ENCODE peak calls at places on chromosome 14, in four cellular contexts. One of them, this sample, is unnamed.

GRCh38 chr14:103848720-103849077 is 1.3 kb upstream of the PPP1R13B start:
- DNase-seq in cardiac fibroblast: no peak
- DNase-seq in heart left ventricle: peak
- DNase-seq in uterus: no peak
- DNase-seq in this sample: no peak

GRCh38 chr14:33457021-33457420 is 493.9 kb downstream of the EGLN3 start:
- DNase-seq in cardiac fibroblast: no peak
- DNase-seq in heart left ventricle: no peak
- DNase-seq in uterus: no peak
- DNase-seq in this sample: no peak

GRCh38 chr14:51236314-51236713 is 3.7 kb upstream of the TMX1 start:
- DNase-seq in cardiac fibroblast: peak
- DNase-seq in heart left ventricle: no peak
- DNase-seq in uterus: no peak
- DNase-seq in this sample: no peak

GRCh38 chr14:97603201-97603600 is 806.0 kb downstream of the VRK1 start:
- DNase-seq in cardiac fibroblast: no peak
- DNase-seq in heart left ventricle: no peak
- DNase-seq in uterus: no peak
- DNase-seq in this sample: no peak

GRCh38 chr14:24774167-24774915 is 140.4 kb upstream of the GZMB start:
- DNase-seq in cardiac fibroblast: no peak
- DNase-seq in heart left ventricle: no peak
- DNase-seq in uterus: no peak
- DNase-seq in this sample: no peak

GRCh38 chr14:90767899-90768298 is 48.3 kb downstream of the TTC7B start:
- DNase-seq in cardiac fibroblast: no peak
- DNase-seq in heart left ventricle: no peak
- DNase-seq in uterus: no peak
- DNase-seq in this sample: no peak

GRCh38 chr14:92952497-92953298 is 29.7 kb downstream of the CHGA start:
- DNase-seq in cardiac fibroblast: no peak
- DNase-seq in heart left ventricle: peak
- DNase-seq in uterus: no peak
- DNase-seq in this sample: no peak

GRCh38 chr14:101004954-101005353 is 101.4 kb upstream of the RTL1 start:
- DNase-seq in cardiac fibroblast: no peak
- DNase-seq in heart left ventricle: no peak
- DNase-seq in uterus: peak
- DNase-seq in this sample: no peak

GRCh38 chr14:31194095-31194494 is 13.5 kb downstream of the HECTD1 start:
- DNase-seq in cardiac fibroblast: peak
- DNase-seq in heart left ventricle: no peak
- DNase-seq in uterus: no peak
- DNase-seq in this sample: no peak

GRCh38 chr14:34465069-34465859 is 3.2 kb upstream of the SPTSSA start:
- DNase-seq in cardiac fibroblast: peak
- DNase-seq in heart left ventricle: no peak
- DNase-seq in uterus: no peak
- DNase-seq in this sample: no peak

GRCh38 chr14:79809849-79810612 is 401.3 kb downstream of the DIO2 start:
- DNase-seq in cardiac fibroblast: peak
- DNase-seq in heart left ventricle: no peak
- DNase-seq in uterus: no peak
- DNase-seq in this sample: no peak

GRCh38 chr14:96748371-96748770 is 48.8 kb upstream of the VRK1 start:
- DNase-seq in cardiac fibroblast: no peak
- DNase-seq in heart left ventricle: peak
- DNase-seq in uterus: no peak
- DNase-seq in this sample: no peak

GRCh38 chr14:92495041-92495440 is 18.5 kb upstream of the RIN3 start:
- DNase-seq in cardiac fibroblast: peak
- DNase-seq in heart left ventricle: peak
- DNase-seq in uterus: no peak
- DNase-seq in this sample: no peak

GRCh38 chr14:54845616-54846015 is 57.0 kb downstream of the GCH1 start:
- DNase-seq in cardiac fibroblast: no peak
- DNase-seq in heart left ventricle: no peak
- DNase-seq in uterus: no peak
- DNase-seq in this sample: no peak

GRCh38 chr14:73634333-73634833 is 10.4 kb upstream of the DNAL1 start:
- DNase-seq in cardiac fibroblast: peak
- DNase-seq in heart left ventricle: no peak
- DNase-seq in uterus: peak
- DNase-seq in this sample: peak
- TF ChIP-seq CTCF in cardiac fibroblast: peak
- TF ChIP-seq CTCF in heart left ventricle: peak
- TF ChIP-seq CTCF in uterus: peak
- TF ChIP-seq CTCF in this sample: no peak

DNA sequence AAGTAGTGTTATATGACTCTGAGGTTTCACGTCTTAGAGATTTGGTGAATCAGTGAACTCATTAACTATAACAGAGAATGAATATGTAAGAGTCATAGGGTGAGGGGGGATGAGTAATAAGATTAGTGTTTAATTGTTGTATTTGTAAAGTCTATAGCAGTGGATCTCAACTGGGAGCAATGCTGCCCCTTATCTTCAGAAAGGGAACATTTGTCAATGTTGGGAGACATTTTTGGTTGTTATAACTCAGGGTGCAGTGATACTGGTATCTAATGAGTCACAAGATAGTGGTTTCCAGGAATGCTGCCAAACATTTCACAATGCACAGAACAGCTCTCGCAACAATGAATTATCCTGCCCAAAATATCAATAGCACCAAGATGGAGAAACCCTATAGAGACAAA is 1193.7 kb downstream of the GALC start:
- DNase-seq in cardiac fibroblast: peak
- DNase-seq in heart left ventricle: no peak
- DNase-seq in uterus: no peak
- DNase-seq in this sample: no peak
- TF ChIP-seq CTCF in cardiac fibroblast: no peak
- TF ChIP-seq CTCF in heart left ventricle: no peak
- TF ChIP-seq CTCF in uterus: no peak
- TF ChIP-seq CTCF in this sample: no peak

GRCh38 chr14:72303930-72304329 is 371.7 kb downstream of the RGS6 start:
- DNase-seq in cardiac fibroblast: no peak
- DNase-seq in heart left ventricle: no peak
- DNase-seq in uterus: no peak
- DNase-seq in this sample: no peak
- TF ChIP-seq CTCF in cardiac fibroblast: no peak
- TF ChIP-seq CTCF in heart left ventricle: no peak
- TF ChIP-seq CTCF in uterus: no peak
- TF ChIP-seq CTCF in this sample: no peak

DNA sequence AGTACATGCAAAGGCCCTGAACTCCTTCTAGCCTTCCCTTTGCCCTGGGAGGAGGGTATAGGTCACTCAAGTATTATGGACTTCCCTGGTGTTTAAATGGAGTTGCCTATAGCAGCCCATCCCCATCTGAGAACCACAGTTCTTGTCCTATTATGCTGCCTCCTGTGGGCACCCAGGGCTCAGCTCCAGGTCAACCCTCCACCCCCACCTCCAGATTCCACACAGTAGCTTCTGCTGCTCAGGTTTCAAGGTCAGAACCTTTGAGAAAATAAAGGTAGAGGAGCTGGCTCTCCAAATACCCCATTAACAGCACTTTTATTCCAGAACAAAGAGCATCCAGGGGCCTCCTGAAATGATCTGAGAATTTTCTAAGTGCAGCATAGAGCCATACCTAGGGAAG is 57.4 kb downstream of the ACTN1 start:
- DNase-seq in cardiac fibroblast: no peak
- DNase-seq in heart left ventricle: no peak
- DNase-seq in uterus: no peak
- DNase-seq in this sample: no peak
- TF ChIP-seq CTCF in cardiac fibroblast: peak
- TF ChIP-seq CTCF in heart left ventricle: peak
- TF ChIP-seq CTCF in uterus: no peak
- TF ChIP-seq CTCF in this sample: no peak

DNA sequence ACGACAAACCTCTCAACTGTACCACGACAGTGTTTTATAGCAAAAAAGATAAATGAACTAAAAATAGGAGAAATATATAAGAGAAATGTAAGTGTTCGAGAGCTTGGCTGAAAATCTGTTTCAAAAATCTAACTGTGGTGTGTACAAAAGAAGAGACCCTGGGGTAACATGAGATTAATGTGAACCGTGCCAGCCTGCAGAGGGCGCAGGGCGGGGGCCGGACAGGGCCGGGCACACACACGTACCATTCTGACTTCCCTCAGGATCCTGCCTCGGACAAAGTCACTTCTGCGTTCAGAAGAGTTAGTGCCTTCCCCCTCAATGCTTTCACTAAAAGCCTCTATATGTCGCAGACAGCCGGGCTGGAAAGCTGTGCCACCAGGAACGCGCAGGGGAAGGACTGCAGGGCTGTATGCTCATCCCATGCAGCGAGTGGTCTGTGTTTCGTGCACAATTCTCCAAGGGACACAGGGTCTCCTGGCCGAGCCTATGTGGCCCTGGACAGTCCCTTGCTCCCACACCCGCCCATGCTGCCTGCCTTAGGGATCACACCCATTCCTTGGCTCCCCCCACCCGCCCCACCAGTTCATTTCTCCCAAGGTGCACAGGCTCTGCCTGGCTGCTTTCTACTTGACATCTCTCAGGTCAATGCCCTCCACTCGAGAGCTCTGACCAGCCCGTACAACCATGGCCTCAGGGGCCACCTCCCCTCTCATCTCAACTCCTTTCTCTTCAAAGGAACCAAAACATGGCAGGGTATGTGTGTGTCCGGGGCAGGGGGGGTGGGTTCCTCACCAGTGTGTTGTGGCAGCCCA is 8.5 kb downstream of the CDCA4 start:
- DNase-seq in cardiac fibroblast: no peak
- DNase-seq in heart left ventricle: no peak
- DNase-seq in uterus: no peak
- DNase-seq in this sample: no peak
- TF ChIP-seq CTCF in cardiac fibroblast: peak
- TF ChIP-seq CTCF in heart left ventricle: peak
- TF ChIP-seq CTCF in uterus: no peak
- TF ChIP-seq CTCF in this sample: no peak

GRCh38 chr14:28762290-28762948 is 4.2 kb upstream of the FOXG1 start:
- DNase-seq in cardiac fibroblast: no peak
- DNase-seq in heart left ventricle: no peak
- DNase-seq in uterus: no peak
- DNase-seq in this sample: no peak
- TF ChIP-seq CTCF in cardiac fibroblast: no peak
- TF ChIP-seq CTCF in heart left ventricle: no peak
- TF ChIP-seq CTCF in uterus: no peak
- TF ChIP-seq CTCF in this sample: no peak

DNA sequence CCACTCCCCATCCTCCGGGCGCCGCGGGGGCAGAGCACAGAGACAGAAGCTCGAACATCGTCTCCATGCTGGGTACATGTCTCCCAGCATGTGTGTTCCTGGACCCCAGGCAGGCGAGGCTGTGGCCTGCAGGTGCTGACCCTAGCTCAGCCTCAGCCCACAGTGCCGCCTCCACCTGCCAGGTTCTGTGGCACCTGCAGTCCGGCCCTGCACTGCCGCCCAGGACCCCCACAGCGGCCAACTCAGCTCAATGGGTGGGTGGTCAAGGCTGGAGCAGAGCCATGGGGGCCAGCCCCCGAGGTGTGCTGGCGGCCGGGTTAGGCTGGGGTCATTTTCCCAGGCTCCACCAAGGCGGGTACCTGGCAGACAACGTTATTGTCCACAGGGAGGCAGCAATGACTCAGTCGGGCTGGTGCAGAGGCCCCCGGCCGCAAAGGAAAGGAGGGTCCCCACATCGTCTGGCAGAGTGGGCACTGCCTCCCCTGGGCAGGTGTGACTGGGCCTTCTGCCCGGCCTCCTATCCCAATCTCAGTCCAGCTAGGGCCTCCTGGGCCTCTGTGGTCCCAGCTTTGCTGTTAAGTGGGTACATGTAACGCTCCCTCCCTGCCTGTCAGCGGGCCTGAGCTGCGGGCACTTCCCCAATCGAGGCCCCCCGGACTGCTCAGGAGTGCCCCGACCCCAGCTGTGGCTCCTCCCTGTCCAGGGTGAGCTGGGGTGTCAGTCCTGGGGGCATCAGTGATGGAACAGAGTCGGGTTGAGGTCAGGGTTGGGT is 20.2 kb upstream of the NUDT14 start:
- DNase-seq in cardiac fibroblast: no peak
- DNase-seq in heart left ventricle: no peak
- DNase-seq in uterus: no peak
- DNase-seq in this sample: no peak
- TF ChIP-seq CTCF in cardiac fibroblast: no peak
- TF ChIP-seq CTCF in heart left ventricle: peak
- TF ChIP-seq CTCF in uterus: no peak
- TF ChIP-seq CTCF in this sample: peak